ENCODE peak calls at places on chromosome 9, in ten cellular contexts. F, T, B, V, S, U, J, X, M and L are unnamed samples.

GRCh38 chr9:135522137-135522877 is 1.1 kb downstream of the LCN1 start:
- DNase-seq in J (peak), M (no peak), U (no peak), V (no peak), S (no peak), X (no peak), T (no peak), F (no peak), B (no peak), L (no peak)

GRCh38 chr9:88534456-88535225 is at the start of gene NXNL2:
- DNase-seq in M (peak), B (no peak), X (no peak), T (peak), U (peak), F (peak), S (peak), J (peak), V (peak), L (no peak)

GRCh38 chr9:128150594-128151342 is 1.5 kb downstream of the LCN2 start:
- DNase-seq in F (peak), S (no peak), M (no peak), B (peak), U (no peak), J (no peak), T (no peak), V (no peak), X (no peak), L (no peak)

GRCh38 chr9:24218656-24219055 is 327.0 kb downstream of the IZUMO3 start:
- DNase-seq in M (no peak), U (no peak), B (no peak), F (no peak), T (no peak), J (no peak), X (no peak), S (peak), V (no peak), L (no peak)

GRCh38 chr9:37415011-37415719 is 7.3 kb upstream of the GRHPR start:
- DNase-seq in F (peak), X (peak), V (peak), S (peak), B (peak), J (peak), M (peak), U (peak), T (peak), L (peak)

GRCh38 chr9:16213781-16214515 is 656.5 kb downstream of the BNC2 start:
- DNase-seq in S (peak), X (no peak), U (no peak), J (no peak), M (no peak), F (no peak), B (no peak), V (peak), T (peak), L (no peak)

GRCh38 chr9:99336005-99336404 is 113.9 kb downstream of the SEC61B start:
- DNase-seq in M (no peak), B (no peak), X (no peak), T (no peak), U (no peak), F (no peak), S (no peak), V (no peak), J (no peak), L (no peak)

GRCh38 chr9:37596504-37596903 is 4.1 kb upstream of the TOMM5 start:
- DNase-seq in S (no peak), T (no peak), U (no peak), F (no peak), J (no peak), V (no peak), M (no peak), X (no peak), B (no peak), L (no peak)

GRCh38 chr9:14277202-14277601 is 36.7 kb downstream of the NFIB start:
- DNase-seq in S (peak), X (no peak), M (no peak), J (no peak), T (peak), F (no peak), U (no peak), V (peak), B (no peak), L (no peak)

GRCh38 chr9:34382879-34383278 is 6.2 kb upstream of the MYORG start:
- DNase-seq in M (no peak), J (peak), B (no peak), S (no peak), U (no peak), V (no peak), F (no peak), X (no peak), T (peak), L (no peak)

GRCh38 chr9:129962889-129963703 is 79.9 kb downstream of the FNBP1 start:
- DNase-seq in V (no peak), F (no peak), B (peak), X (no peak), S (peak), J (no peak), U (peak), T (peak), M (peak), L (peak)

GRCh38 chr9:33794560-33794959 is 801 bp upstream of the PRSS3 start:
- DNase-seq in S (no peak), F (no peak), M (no peak), T (no peak), J (no peak), U (no peak), V (no peak), B (no peak), X (peak), L (no peak)

GRCh38 chr9:3243676-3244075 is 282.1 kb downstream of the RFX3 start:
- DNase-seq in M (no peak), J (no peak), T (no peak), F (no peak), B (no peak), U (no peak), V (no peak), X (no peak), S (no peak), L (no peak)

GRCh38 chr9:128912270-128912853 is 8.4 kb upstream of the PHYHD1 start:
- DNase-seq in V (peak), M (no peak), B (no peak), T (peak), J (no peak), U (no peak), F (no peak), S (peak), X (no peak), L (no peak)

GRCh38 chr9:79812099-79812498 is 240.3 kb downstream of the TLE4 start:
- DNase-seq in J (no peak), S (no peak), V (no peak), X (no peak), U (no peak), T (peak), B (no peak), M (no peak), F (no peak), L (no peak)

GRCh38 chr9:129068110-129068509 is 12.8 kb upstream of the DOLPP1 start:
- DNase-seq in T (no peak), B (no peak), J (no peak), U (no peak), V (no peak), X (no peak), F (no peak), S (no peak), M (no peak), L (no peak)

GRCh38 chr9:87812375-87813118 is 70.1 kb upstream of the SPATA31E1 start:
- DNase-seq in T (peak), V (peak), J (no peak), F (peak), B (peak), S (peak), X (no peak), U (peak), M (peak), L (no peak)

GRCh38 chr9:123314617-123315016 is 41.4 kb upstream of the CRB2 start:
- DNase-seq in U (no peak), M (no peak), J (no peak), B (no peak), T (no peak), S (no peak), V (no peak), F (peak), X (no peak), L (no peak)

GRCh38 chr9:91949946-91950664 is at the start of gene ROR2:
- DNase-seq in S (peak), B (peak), X (peak), T (peak), U (peak), J (peak), V (no peak), F (peak), M (peak), L (peak)

GRCh38 chr9:74770508-74771261 is 117.0 kb downstream of the TRPM6 start:
- DNase-seq in T (peak), J (no peak), M (peak), V (peak), U (peak), S (no peak), B (peak), F (peak), X (no peak), L (peak)

GRCh38 chr9:70578720-70579119 is 164.3 kb upstream of the KLF9 start:
- DNase-seq in B (no peak), S (no peak), M (no peak), F (peak), J (no peak), X (no peak), U (no peak), V (no peak), T (no peak), L (no peak)